ENCODE peak calls at places on chromosomes 7 and 10, in four cellular contexts. One of them, this sample, is unnamed.

GRCh38 chr7:81211617-81212016 is 292.8 kb upstream of the SEMA3C start:
- DNase-seq in hypothalamus: no peak
- DNase-seq in GM04503: peak
- DNase-seq in hepatocyte: no peak
- DNase-seq in this sample: peak

GRCh38 chr10:124296813-124297788 is 121.6 kb downstream of the OAT start:
- DNase-seq in hepatocyte: no peak
- DNase-seq in GM04503: no peak
- DNase-seq in hypothalamus: no peak
- DNase-seq in this sample: no peak

GRCh38 chr10:132851451-132851850 is 65.5 kb upstream of the NKX6-2 start:
- DNase-seq in hepatocyte: no peak
- DNase-seq in hypothalamus: no peak
- DNase-seq in GM04503: no peak
- DNase-seq in this sample: no peak

GRCh38 chr7:121480058-121480457 is 84.0 kb upstream of the FAM3C start:
- DNase-seq in hypothalamus: no peak
- DNase-seq in GM04503: no peak
- DNase-seq in hepatocyte: no peak
- DNase-seq in this sample: no peak

GRCh38 chr10:119680050-119680449 is 28.9 kb downstream of the BAG3 start:
- DNase-seq in GM04503: no peak
- DNase-seq in hepatocyte: no peak
- DNase-seq in hypothalamus: no peak
- DNase-seq in this sample: peak

GRCh38 chr10:191703-192518 is 56.7 kb downstream of the ZMYND11 start:
- DNase-seq in hypothalamus: no peak
- DNase-seq in hepatocyte: no peak
- DNase-seq in GM04503: peak
- DNase-seq in this sample: peak

GRCh38 chr7:14013880-14014279 is 24.4 kb upstream of the ETV1 start:
- DNase-seq in hypothalamus: no peak
- DNase-seq in GM04503: no peak
- DNase-seq in hepatocyte: no peak
- DNase-seq in this sample: peak

GRCh38 chr10:30701471-30702173 is 72.1 kb upstream of the LYZL2 start:
- DNase-seq in hepatocyte: no peak
- DNase-seq in hypothalamus: no peak
- DNase-seq in GM04503: no peak
- DNase-seq in this sample: peak

GRCh38 chr7:3943779-3944520 is 642.9 kb downstream of the SDK1 start:
- DNase-seq in hepatocyte: no peak
- DNase-seq in GM04503: no peak
- DNase-seq in hypothalamus: no peak
- DNase-seq in this sample: no peak

GRCh38 chr7:77476871-77477270 is 60.2 kb upstream of the PTPN12 start:
- DNase-seq in GM04503: no peak
- DNase-seq in hypothalamus: no peak
- DNase-seq in hepatocyte: no peak
- DNase-seq in this sample: no peak

GRCh38 chr10:103416436-103417147 is 20.2 kb downstream of the PDCD11 start:
- DNase-seq in GM04503: peak
- DNase-seq in hepatocyte: peak
- DNase-seq in hypothalamus: peak
- DNase-seq in this sample: peak

GRCh38 chr7:137977173-137977572 is 24.7 kb downstream of the CREB3L2 start:
- DNase-seq in GM04503: no peak
- DNase-seq in hepatocyte: no peak
- DNase-seq in hypothalamus: no peak
- DNase-seq in this sample: no peak

GRCh38 chr10:34854147-34854601 is 39.1 kb upstream of the PARD3 start:
- DNase-seq in hepatocyte: peak
- DNase-seq in GM04503: peak
- DNase-seq in hypothalamus: peak
- DNase-seq in this sample: peak

GRCh38 chr7:27946351-27946750 is 206.4 kb downstream of the TAX1BP1 start:
- DNase-seq in GM04503: no peak
- DNase-seq in hypothalamus: no peak
- DNase-seq in hepatocyte: no peak
- DNase-seq in this sample: no peak

GRCh38 chr7:92135100-92135429 is 788 bp upstream of the CYP51A1 start:
- DNase-seq in hepatocyte: peak
- DNase-seq in GM04503: no peak
- DNase-seq in hypothalamus: no peak
- DNase-seq in this sample: peak

GRCh38 chr7:25009271-25009670 is 29.3 kb upstream of the OSBPL3 start:
- DNase-seq in GM04503: peak
- DNase-seq in hepatocyte: no peak
- DNase-seq in hypothalamus: no peak
- DNase-seq in this sample: peak

GRCh38 chr10:131937832-131938231 is 37.0 kb downstream of the PPP2R2D start:
- DNase-seq in GM04503: no peak
- DNase-seq in hypothalamus: no peak
- DNase-seq in hepatocyte: no peak
- DNase-seq in this sample: no peak

GRCh38 chr7:135672560-135673359 is 10.4 kb downstream of the STMP1 start:
- DNase-seq in hypothalamus: no peak
- DNase-seq in GM04503: no peak
- DNase-seq in hepatocyte: peak
- DNase-seq in this sample: peak

GRCh38 chr10:63666836-63667383 is 145.7 kb downstream of the REEP3 start:
- DNase-seq in hypothalamus: no peak
- DNase-seq in hepatocyte: no peak
- DNase-seq in GM04503: peak
- DNase-seq in this sample: peak

GRCh38 chr7:1781369-1781768 is 111.3 kb downstream of the ELFN1 start:
- DNase-seq in hepatocyte: no peak
- DNase-seq in GM04503: no peak
- DNase-seq in hypothalamus: no peak
- DNase-seq in this sample: no peak

GRCh38 chr7:134832367-134832766 is 52.9 kb downstream of the CALD1 start:
- DNase-seq in hepatocyte: no peak
- DNase-seq in hypothalamus: no peak
- DNase-seq in GM04503: no peak
- DNase-seq in this sample: no peak

GRCh38 chr7:67393903-67394302 is 397.3 kb downstream of the TYW1 start:
- DNase-seq in hypothalamus: no peak
- DNase-seq in GM04503: no peak
- DNase-seq in hepatocyte: no peak
- DNase-seq in this sample: no peak

GRCh38 chr10:48683893-48684292 is 780 bp upstream of the WDFY4 start:
- DNase-seq in GM04503: no peak
- DNase-seq in hypothalamus: no peak
- DNase-seq in hepatocyte: no peak
- DNase-seq in this sample: no peak

GRCh38 chr7:77310982-77311381 is 105.2 kb downstream of the GSAP start:
- DNase-seq in GM04503: no peak
- DNase-seq in hypothalamus: no peak
- DNase-seq in hepatocyte: no peak
- DNase-seq in this sample: no peak

GRCh38 chr10:122276611-122277205 is 5.6 kb downstream of the BTBD16 start:
- DNase-seq in hepatocyte: peak
- DNase-seq in hypothalamus: no peak
- DNase-seq in GM04503: no peak
- DNase-seq in this sample: no peak

GRCh38 chr7:3244241-3244814 is 56.7 kb upstream of the SDK1 start:
- DNase-seq in hepatocyte: peak
- DNase-seq in hypothalamus: no peak
- DNase-seq in GM04503: no peak
- DNase-seq in this sample: peak

GRCh38 chr10:60827791-60828488 is 49.7 kb downstream of the CDK1 start:
- DNase-seq in hepatocyte: no peak
- DNase-seq in GM04503: peak
- DNase-seq in hypothalamus: no peak
- DNase-seq in this sample: peak

GRCh38 chr7:16080131-16080530 is 341.2 kb downstream of the CRPPA start:
- DNase-seq in hepatocyte: no peak
- DNase-seq in hypothalamus: no peak
- DNase-seq in GM04503: no peak
- DNase-seq in this sample: peak

GRCh38 chr7:36639826-36640225 is 84.5 kb downstream of the AOAH start:
- DNase-seq in GM04503: no peak
- DNase-seq in hypothalamus: no peak
- DNase-seq in hepatocyte: no peak
- DNase-seq in this sample: no peak

GRCh38 chr7:91598791-91599190 is 281.7 kb downstream of the MTERF1 start:
- DNase-seq in GM04503: no peak
- DNase-seq in hypothalamus: no peak
- DNase-seq in hepatocyte: no peak
- DNase-seq in this sample: no peak

GRCh38 chr10:68870061-68870460 is 31.1 kb upstream of the DDX50 start:
- DNase-seq in GM04503: no peak
- DNase-seq in hypothalamus: no peak
- DNase-seq in hepatocyte: no peak
- DNase-seq in this sample: no peak

This sample was measured in iris pigment epithelial cell.